ENCODE peak calls at places on chromosomes 5 and 9, in ten cellular contexts. C, M, X, T, P, W, A, J, L and O are unnamed samples.

GRCh38 chr9:113978954-113979712 is 99.0 kb downstream of the AMBP start:
- DNase-seq in A (no peak), L (no peak), W (no peak), T (no peak), P (no peak), C (peak), X (no peak), J (no peak), M (no peak), O (no peak)

GRCh38 chr9:134031783-134032182 is 6.5 kb downstream of the BRD3OS start:
- DNase-seq in W (no peak), C (no peak), P (no peak), X (no peak), L (no peak), T (no peak), A (no peak), J (no peak), M (no peak), O (no peak)

GRCh38 chr5:145780961-145781360 is 54.2 kb downstream of the PRELID2 start:
- DNase-seq in P (no peak), T (no peak), J (no peak), A (no peak), C (no peak), M (peak), X (no peak), W (no peak), L (no peak), O (peak)

GRCh38 chr5:91378683-91379601 is 4.2 kb downstream of the ARRDC3 start:
- DNase-seq in T (no peak), C (peak), A (no peak), J (no peak), P (peak), W (no peak), L (no peak), X (no peak), M (no peak), O (no peak)

GRCh38 chr5:176697267-176697928 is 50.1 kb downstream of the TSPAN17 start:
- DNase-seq in W (no peak), T (no peak), J (no peak), L (no peak), P (no peak), A (no peak), C (no peak), X (no peak), M (no peak), O (no peak)

GRCh38 chr5:112419050-112419595 is at the start of gene EPB41L4A:
- DNase-seq in A (peak), L (peak), T (no peak), P (peak), M (peak), C (no peak), J (no peak), W (peak), X (no peak), O (peak)

GRCh38 chr9:95399261-95399660 is 81.8 kb upstream of the FANCC start:
- DNase-seq in L (no peak), M (no peak), W (no peak), J (no peak), C (no peak), X (no peak), T (no peak), P (no peak), A (no peak), O (no peak)

GRCh38 chr5:86679949-86680348 is 62.2 kb downstream of the COX7C start:
- DNase-seq in M (no peak), A (no peak), J (no peak), C (no peak), P (no peak), X (no peak), W (no peak), L (no peak), T (no peak), O (no peak)

GRCh38 chr9:137611623-137612609 is 6.4 kb downstream of the ARRDC1 start:
- DNase-seq in A (no peak), J (no peak), M (no peak), W (peak), L (peak), X (peak), T (no peak), C (peak), P (no peak), O (no peak)

GRCh38 chr5:153569036-153569435 is 78.6 kb downstream of the GRIA1 start:
- DNase-seq in W (no peak), P (no peak), T (no peak), L (no peak), J (no peak), X (no peak), M (no peak), A (no peak), C (no peak), O (no peak)

GRCh38 chr5:1312206-1312605 is 17.3 kb upstream of the TERT start:
- DNase-seq in L (no peak), P (no peak), C (no peak), A (no peak), J (no peak), W (no peak), T (no peak), M (no peak), X (no peak), O (peak)

DNA sequence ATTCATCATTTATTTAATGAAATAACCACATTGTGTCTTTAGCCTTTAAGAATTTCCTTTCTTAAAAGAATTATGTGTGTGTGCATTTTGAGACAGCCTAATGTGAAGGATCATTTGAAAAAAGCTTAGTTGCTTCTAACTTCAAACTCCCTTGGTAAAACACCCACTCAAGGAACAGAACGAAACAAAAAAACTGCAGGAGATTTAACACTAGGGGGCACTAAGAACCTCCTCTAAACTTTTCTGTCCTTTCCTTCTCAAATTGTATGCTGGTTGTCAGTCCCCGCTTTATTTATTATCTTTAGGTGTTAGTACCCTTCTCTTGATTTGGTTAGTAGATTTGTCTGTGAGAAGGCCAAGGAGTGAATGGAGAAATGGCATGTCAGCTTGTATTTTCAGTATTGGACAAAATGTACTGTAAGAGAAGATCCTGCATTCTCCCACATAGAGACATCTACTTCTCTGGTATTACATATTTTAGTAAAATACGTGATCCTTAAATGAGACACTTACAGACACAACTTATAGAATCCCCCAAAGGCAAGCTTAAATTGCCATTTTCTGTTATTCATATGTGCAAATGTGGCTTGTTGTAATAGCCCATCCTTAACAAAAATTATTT is 229.7 kb downstream of the MRPS30 start:
- DNase-seq in X (no peak), J (peak), C (peak), T (no peak), M (peak), P (peak), L (peak), A (peak), W (peak), O (peak)
- TF ChIP-seq CTCF in X (peak), J (peak), C (peak), T (peak), M (peak), P (peak), L (peak), A (peak), W (peak), O (peak)

GRCh38 chr9:33223696-33224095 is 16.3 kb upstream of the SPINK4 start:
- DNase-seq in A (no peak), T (no peak), J (no peak), W (peak), M (no peak), L (no peak), P (peak), C (peak), X (no peak), O (no peak)
- TF ChIP-seq CTCF in A (peak), T (no peak), J (no peak), W (peak), M (no peak), L (no peak), P (peak), C (peak), X (peak), O (no peak)

GRCh38 chr5:34521628-34522290 is 134.4 kb upstream of the RAI14 start:
- DNase-seq in P (no peak), C (peak), J (no peak), L (no peak), T (no peak), X (no peak), W (no peak), A (no peak), M (no peak), O (no peak)

GRCh38 chr5:34516166-34516565 is 140.0 kb upstream of the RAI14 start:
- DNase-seq in W (no peak), P (no peak), A (no peak), M (no peak), J (no peak), C (no peak), T (no peak), L (no peak), X (no peak), O (no peak)

GRCh38 chr5:34519489-34520220 is 136.5 kb upstream of the RAI14 start:
- DNase-seq in X (no peak), A (no peak), W (peak), M (no peak), J (no peak), C (peak), T (no peak), L (no peak), P (peak), O (no peak)

GRCh38 chr5:34516686-34517085 is 139.4 kb upstream of the RAI14 start:
- DNase-seq in A (no peak), M (no peak), T (no peak), C (no peak), X (no peak), W (no peak), P (peak), J (no peak), L (no peak), O (no peak)

DNA sequence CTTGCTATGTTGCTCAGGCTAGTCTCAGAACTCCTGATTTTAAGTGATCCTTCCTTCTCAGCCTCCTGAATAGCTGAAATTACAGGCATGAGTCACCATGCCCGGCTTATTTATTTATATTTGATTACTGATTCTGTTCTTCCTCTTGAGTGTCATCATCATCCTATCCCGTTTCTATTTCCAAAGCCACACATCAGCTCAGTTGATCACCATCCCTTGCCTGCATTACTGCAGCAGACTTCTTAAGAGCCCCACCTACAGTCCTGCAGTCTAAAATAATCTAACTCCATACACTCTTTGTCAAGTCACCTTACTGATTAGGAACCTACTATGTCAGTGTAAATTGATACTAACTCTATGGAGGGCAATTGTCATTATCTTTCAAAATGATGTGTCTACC is 138.9 kb upstream of the RAI14 start:
- DNase-seq in L (no peak), A (no peak), P (peak), W (peak), T (no peak), J (no peak), M (no peak), X (no peak), C (peak), O (no peak)
- TF ChIP-seq CTCF in L (no peak), A (no peak), P (no peak), W (no peak), T (no peak), J (no peak), M (no peak), X (no peak), C (peak), O (no peak)

GRCh38 chr5:167528651-167529050 is 762.8 kb upstream of the WWC1 start:
- DNase-seq in L (no peak), X (no peak), W (no peak), P (no peak), A (no peak), C (no peak), M (no peak), T (no peak), J (no peak), O (no peak)
- TF ChIP-seq CTCF in L (no peak), X (no peak), W (no peak), P (no peak), A (no peak), C (no peak), M (peak), T (no peak), J (no peak), O (no peak)